ENCODE peak calls at places on chromosomes 16 and 17, in six cellular contexts. Q is thoracic aorta; Z is BE2C; G is CD4-positive, CD25-positive, alpha-beta regulatory T cell; J is cardiac muscle cell; C is mucosa of descending colon. X is an unnamed sample.

GRCh38 chr17:29749045-29749825 is 126.5 kb upstream of the CORO6 start:
- DNase-seq in Z (no peak), C (no peak), G (no peak), J (no peak), Q (no peak), X (no peak)

GRCh38 chr16:87436225-87437172 is 44.4 kb downstream of the MAP1LC3B start:
- DNase-seq in J (peak; percentile 70), C (no peak), Z (no peak), Q (no peak), G (no peak), X (no peak)

GRCh38 chr17:72726936-72727335 is 365.6 kb downstream of the SLC39A11 start:
- DNase-seq in C (no peak), Q (no peak), G (peak; percentile 42), J (no peak), Z (no peak), X (no peak)

GRCh38 chr17:76207670-76208069 is 32.6 kb downstream of the RNF157 start:
- DNase-seq in C (no peak), J (peak; percentile 13), G (no peak), Z (no peak), Q (no peak), X (no peak)

GRCh38 chr17:68184141-68184571 is 63.7 kb upstream of the AMZ2 start:
- DNase-seq in J (no peak), G (no peak), Z (no peak), Q (no peak), C (no peak), X (no peak)

GRCh38 chr17:63405741-63406261 is 40.3 kb downstream of the CYB561 start:
- DNase-seq in J (peak; percentile 64), G (peak; percentile 29), C (peak; percentile 35), Q (no peak), Z (no peak), X (no peak)

GRCh38 chr17:55420776-55421178 is 858 bp downstream of the MMD start:
- DNase-seq in Z (peak; percentile 54), J (peak; percentile 62), C (peak; percentile 57), G (peak; percentile 29), Q (no peak), X (peak; percentile 92)

GRCh38 chr16:64455275-64455674 is 666.6 kb downstream of the CDH11 start:
- DNase-seq in Z (no peak), Q (no peak), C (no peak), J (no peak), G (no peak), X (no peak)

GRCh38 chr16:82178352-82178751 is 8.3 kb upstream of the MPHOSPH6 start:
- DNase-seq in J (no peak), C (no peak), G (no peak), Q (no peak), Z (no peak), X (no peak)

GRCh38 chr17:57523926-57524634 is 221.0 kb downstream of the CCDC182 start:
- DNase-seq in G (no peak), Z (no peak), J (no peak), Q (peak; percentile 54), C (no peak), X (no peak)

GRCh38 chr17:81608605-81609004 is 28.3 kb downstream of the NPLOC4 start:
- DNase-seq in Z (no peak), C (no peak), G (no peak), J (no peak), Q (no peak), X (no peak)

GRCh38 chr16:56606071-56606687 is 2.2 kb upstream of the MT2A start:
- DNase-seq in J (no peak), Q (no peak), C (peak; percentile 43), G (no peak), Z (no peak), X (peak; percentile 78)

GRCh38 chr17:73973881-73974409 is 229.5 kb upstream of the RPL38 start:
- DNase-seq in Q (no peak), C (no peak), J (no peak), G (no peak), Z (peak; percentile 83), X (no peak)

GRCh38 chr17:58329035-58329807 is 626 bp upstream of the TSPOAP1 start:
- DNase-seq in C (peak; percentile 44), Z (no peak), J (peak; percentile 25), Q (no peak), G (peak; percentile 70), X (no peak)

GRCh38 chr17:45432405-45433113 is at the start of gene ARHGAP27:
- DNase-seq in C (peak; percentile 82), Q (no peak), J (peak; percentile 30), Z (no peak), G (no peak), X (peak; percentile 93)

GRCh38 chr16:11310997-11311561 is 29.9 kb upstream of the PRM1 start:
- DNase-seq in Z (no peak), G (peak; percentile 70), Q (no peak), J (no peak), C (no peak), X (no peak)

GRCh38 chr16:73610605-73611177 is 562.8 kb upstream of the ZFHX3 start:
- DNase-seq in Q (no peak), G (no peak), J (no peak), C (no peak), Z (no peak), X (no peak)

GRCh38 chr16:79874391-79874790 is 273.9 kb upstream of the MAF start:
- DNase-seq in Z (no peak), Q (no peak), C (peak; percentile 15), J (no peak), G (no peak), X (no peak)

GRCh38 chr17:8189041-8189710 is 804 bp downstream of the BORCS6 start:
- DNase-seq in G (peak; percentile 42), J (no peak), Q (no peak), C (peak; percentile 54), Z (peak; percentile 15), X (peak; percentile 92)

GRCh38 chr16:56241596-56241995 is 50.3 kb downstream of the GNAO1 start:
- DNase-seq in G (no peak), Z (no peak), Q (no peak), C (no peak), J (no peak), X (no peak)

DNA sequence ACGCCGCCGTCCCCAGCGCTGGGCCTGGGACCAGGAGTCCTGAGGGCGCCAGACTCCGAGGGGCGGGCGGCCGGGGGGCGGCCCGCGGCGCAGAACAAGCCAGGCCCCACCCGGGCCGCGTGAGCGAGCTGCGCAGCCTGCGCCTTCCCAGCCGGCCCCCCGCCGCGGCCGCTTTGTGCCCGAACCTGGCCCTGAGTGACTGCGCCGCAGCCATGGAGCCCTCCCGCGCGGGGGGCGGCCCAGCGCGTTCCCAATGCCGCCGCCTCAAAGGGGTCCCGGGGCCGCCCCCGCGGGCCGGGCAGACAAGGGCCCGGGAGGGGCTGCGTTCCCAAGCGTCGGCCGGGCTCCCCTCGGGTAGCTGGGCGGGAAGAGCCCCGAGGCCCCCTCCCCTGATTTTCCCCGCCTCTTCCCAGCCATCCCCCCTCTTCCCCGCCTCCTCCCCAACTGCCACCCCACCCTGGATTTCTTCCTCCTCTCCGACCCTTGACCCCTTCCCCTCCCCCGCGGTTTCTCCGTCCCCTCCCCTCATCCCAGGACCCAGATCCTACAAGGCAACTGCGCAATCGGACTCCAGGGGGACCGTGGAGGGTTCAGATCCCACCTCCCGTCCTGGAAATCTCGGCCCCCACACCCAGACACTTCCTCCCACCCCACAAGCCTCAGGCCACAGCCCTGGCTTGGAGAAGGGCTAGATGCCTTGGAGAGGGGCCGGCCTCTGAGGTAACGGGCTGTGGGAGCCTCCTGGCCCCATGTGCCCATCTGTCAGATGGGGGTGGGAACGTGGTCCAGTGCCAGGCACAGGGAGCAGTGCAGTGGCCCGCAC is 17.1 kb downstream of the ZNF423 start:
- DNase-seq in G (no peak), C (no peak), J (no peak), Q (no peak), Z (no peak), X (no peak)
- H3K4me3 ChIP-seq in G (no peak overlapping the region), C (no peak overlapping the region), J (peak overlapping the region; percentile 4), Q (peak overlapping the region; percentile 45), Z (no peak overlapping the region), X (no peak overlapping the region)

GRCh38 chr17:71338396-71338795 is 782.4 kb upstream of the SOX9 start:
- DNase-seq in Q (no peak), G (no peak), J (no peak), Z (no peak), C (peak; percentile 48), X (no peak)
- H3K4me3 ChIP-seq in Q (no peak overlapping the region), G (no peak overlapping the region), J (no peak overlapping the region), Z (no peak overlapping the region), C (no peak overlapping the region), X (no peak overlapping the region)

DNA sequence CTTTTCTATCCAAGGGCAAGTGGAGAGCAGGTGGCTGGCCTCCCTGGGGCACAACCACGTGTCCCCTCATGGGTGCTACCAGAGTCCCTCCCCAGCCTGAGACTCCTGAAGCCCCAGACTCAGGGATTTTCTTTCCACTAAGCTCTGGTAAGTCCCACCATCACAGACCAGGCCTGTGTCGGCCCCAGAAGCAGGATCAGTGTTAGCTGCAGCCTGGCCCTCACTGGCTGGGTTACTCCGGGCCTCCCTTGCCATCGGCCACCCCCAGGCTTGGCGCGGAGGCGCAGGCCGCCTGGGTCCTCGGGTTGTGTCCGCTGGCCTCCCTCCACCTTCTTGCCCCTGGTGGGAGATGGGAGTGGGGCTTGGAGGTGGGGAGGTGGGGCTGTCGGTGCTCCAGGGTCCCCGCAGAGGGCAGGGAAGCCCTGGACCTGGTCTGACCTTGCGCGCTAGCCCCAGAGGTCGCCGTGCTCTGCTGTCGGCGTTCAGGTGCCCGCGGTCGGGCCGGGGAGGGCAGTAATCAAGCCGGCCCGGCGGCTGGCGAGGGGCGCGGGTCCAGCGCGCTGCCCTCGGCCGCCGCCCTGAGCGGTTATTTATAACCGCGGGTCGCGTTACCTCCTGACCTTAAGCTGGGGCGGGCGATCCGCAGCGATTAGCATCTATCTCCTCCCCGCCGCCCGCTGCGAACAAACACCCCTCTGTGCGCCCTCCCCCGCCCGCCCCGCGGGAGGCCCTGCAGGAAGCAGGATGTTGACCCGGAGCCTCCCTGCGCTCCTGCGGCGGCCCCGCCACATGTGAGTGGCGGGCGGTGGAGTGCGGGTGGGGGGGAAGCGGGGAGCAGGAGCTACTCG is 78.1 kb upstream of the TOB1 start:
- DNase-seq in C (peak; percentile 93), Z (peak; percentile 85), G (peak; percentile 73), J (peak; percentile 91), Q (no peak), X (no peak)
- H3K4me3 ChIP-seq in C (peak overlapping the region; percentile 7), Z (peak overlapping the region; percentile 64), G (peak overlapping the region; percentile 51), J (peak overlapping the region; percentile 15), Q (peak overlapping the region; percentile 72), X (peak overlapping the region; percentile 5)

DNA sequence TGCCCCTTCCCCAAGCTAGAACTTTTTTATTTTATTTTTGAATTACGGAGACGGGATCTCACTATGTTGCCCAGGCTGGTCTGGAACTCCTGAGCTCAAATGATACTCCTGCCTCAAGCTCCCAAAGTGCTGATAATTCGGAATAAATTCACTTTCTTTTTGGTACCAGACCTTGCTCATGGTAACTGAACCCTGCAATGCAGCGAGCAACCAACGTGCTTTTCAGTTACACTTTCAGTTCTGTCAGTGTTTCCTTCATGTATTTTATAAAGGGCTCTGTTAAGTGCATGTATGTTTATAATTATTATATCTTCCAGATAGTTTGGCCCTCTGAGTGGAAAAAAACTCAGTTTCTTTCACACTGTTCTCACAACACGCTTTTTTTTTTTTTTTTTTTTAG is 13.9 kb downstream of the C16orf96 start:
- DNase-seq in C (no peak), Q (no peak), J (no peak), Z (no peak), G (no peak), X (no peak)
- H3K4me3 ChIP-seq in C (no peak overlapping the region), Q (no peak overlapping the region), J (no peak overlapping the region), Z (no peak overlapping the region), G (no peak overlapping the region), X (no peak overlapping the region)

X was measured in lower leg skin.